ENCODE peak calls at places on chromosomes 7 and 10, in seven cellular contexts. One of them, this sample, is unnamed.

GRCh38 chr10:52030051-52030867 is 283.8 kb upstream of the DKK1 start:
- DNase-seq in colonic mucosa: no peak
- DNase-seq in gastrocnemius medialis: no peak
- DNase-seq in GM12865: no peak
- DNase-seq in Peyer's patch: no peak
- DNase-seq in activated B cell treated with CpG ODN at 0.5 μM for 24 hours: no peak
- DNase-seq in mesothelial cell of epicardium: no peak
- DNase-seq in this sample: no peak

GRCh38 chr7:69078997-69079769 is 519.1 kb upstream of the AUTS2 start:
- DNase-seq in colonic mucosa: peak; percentile 22
- DNase-seq in gastrocnemius medialis: peak; percentile 15
- DNase-seq in GM12865: no peak
- DNase-seq in Peyer's patch: no peak
- DNase-seq in activated B cell treated with CpG ODN at 0.5 μM for 24 hours: no peak
- DNase-seq in mesothelial cell of epicardium: no peak
- DNase-seq in this sample: no peak

GRCh38 chr7:99079104-99079503 is 64.8 kb downstream of the SMURF1 start:
- DNase-seq in colonic mucosa: peak; percentile 61
- DNase-seq in gastrocnemius medialis: peak; percentile 44
- DNase-seq in GM12865: no peak
- DNase-seq in Peyer's patch: no peak
- DNase-seq in activated B cell treated with CpG ODN at 0.5 μM for 24 hours: no peak
- DNase-seq in mesothelial cell of epicardium: no peak
- DNase-seq in this sample: no peak

GRCh38 chr10:99276848-99277486 is 41.3 kb upstream of the HPSE2 start:
- DNase-seq in colonic mucosa: no peak
- DNase-seq in gastrocnemius medialis: no peak
- DNase-seq in GM12865: peak; percentile 28
- DNase-seq in Peyer's patch: no peak
- DNase-seq in activated B cell treated with CpG ODN at 0.5 μM for 24 hours: no peak
- DNase-seq in mesothelial cell of epicardium: no peak
- DNase-seq in this sample: no peak

GRCh38 chr7:84712326-84712725 is 474.5 kb downstream of the SEMA3D start:
- DNase-seq in colonic mucosa: no peak
- DNase-seq in gastrocnemius medialis: no peak
- DNase-seq in GM12865: no peak
- DNase-seq in Peyer's patch: no peak
- DNase-seq in activated B cell treated with CpG ODN at 0.5 μM for 24 hours: no peak
- DNase-seq in mesothelial cell of epicardium: no peak
- DNase-seq in this sample: no peak

GRCh38 chr10:28036587-28036986 is 37.7 kb upstream of the ODAD2 start:
- DNase-seq in colonic mucosa: no peak
- DNase-seq in gastrocnemius medialis: no peak
- DNase-seq in GM12865: no peak
- DNase-seq in Peyer's patch: no peak
- DNase-seq in activated B cell treated with CpG ODN at 0.5 μM for 24 hours: no peak
- DNase-seq in mesothelial cell of epicardium: no peak
- DNase-seq in this sample: no peak

GRCh38 chr7:107234436-107234835 is 65.6 kb downstream of the HBP1 start:
- DNase-seq in colonic mucosa: no peak
- DNase-seq in gastrocnemius medialis: no peak
- DNase-seq in GM12865: no peak
- DNase-seq in Peyer's patch: no peak
- DNase-seq in activated B cell treated with CpG ODN at 0.5 μM for 24 hours: no peak
- DNase-seq in mesothelial cell of epicardium: no peak
- DNase-seq in this sample: no peak

GRCh38 chr7:47619806-47620205 is 37.9 kb upstream of the TNS3 start:
- DNase-seq in colonic mucosa: no peak
- DNase-seq in gastrocnemius medialis: no peak
- DNase-seq in GM12865: no peak
- DNase-seq in Peyer's patch: no peak
- DNase-seq in activated B cell treated with CpG ODN at 0.5 μM for 24 hours: no peak
- DNase-seq in mesothelial cell of epicardium: no peak
- DNase-seq in this sample: no peak

GRCh38 chr7:2651336-2651735 is 19.6 kb downstream of the TTYH3 start:
- DNase-seq in colonic mucosa: no peak
- DNase-seq in gastrocnemius medialis: no peak
- DNase-seq in GM12865: no peak
- DNase-seq in Peyer's patch: no peak
- DNase-seq in activated B cell treated with CpG ODN at 0.5 μM for 24 hours: no peak
- DNase-seq in mesothelial cell of epicardium: no peak
- DNase-seq in this sample: no peak

GRCh38 chr7:75038508-75038907 is 35.1 kb downstream of the RCC1L start:
- DNase-seq in colonic mucosa: no peak
- DNase-seq in gastrocnemius medialis: no peak
- DNase-seq in GM12865: no peak
- DNase-seq in Peyer's patch: no peak
- DNase-seq in activated B cell treated with CpG ODN at 0.5 μM for 24 hours: no peak
- DNase-seq in mesothelial cell of epicardium: no peak
- DNase-seq in this sample: no peak

GRCh38 chr7:158362912-158363905 is 224.4 kb downstream of the PTPRN2 start:
- DNase-seq in colonic mucosa: no peak
- DNase-seq in gastrocnemius medialis: no peak
- DNase-seq in GM12865: no peak
- DNase-seq in Peyer's patch: no peak
- DNase-seq in activated B cell treated with CpG ODN at 0.5 μM for 24 hours: no peak
- DNase-seq in mesothelial cell of epicardium: peak; percentile 53
- DNase-seq in this sample: peak; percentile 55

GRCh38 chr7:157662110-157662791 is 325.4 kb downstream of the DNAJB6 start:
- DNase-seq in colonic mucosa: no peak
- DNase-seq in gastrocnemius medialis: no peak
- DNase-seq in GM12865: no peak
- DNase-seq in Peyer's patch: peak; percentile 16
- DNase-seq in activated B cell treated with CpG ODN at 0.5 μM for 24 hours: no peak
- DNase-seq in mesothelial cell of epicardium: no peak
- DNase-seq in this sample: peak; percentile 48

GRCh38 chr7:43462836-43463235 is 120.1 kb upstream of the STK17A start:
- DNase-seq in colonic mucosa: no peak
- DNase-seq in gastrocnemius medialis: no peak
- DNase-seq in GM12865: no peak
- DNase-seq in Peyer's patch: no peak
- DNase-seq in activated B cell treated with CpG ODN at 0.5 μM for 24 hours: no peak
- DNase-seq in mesothelial cell of epicardium: no peak
- DNase-seq in this sample: no peak

GRCh38 chr10:21975378-21975990 is 28.0 kb downstream of the DNAJC1 start:
- DNase-seq in colonic mucosa: no peak
- DNase-seq in gastrocnemius medialis: no peak
- DNase-seq in GM12865: no peak
- DNase-seq in Peyer's patch: no peak
- DNase-seq in activated B cell treated with CpG ODN at 0.5 μM for 24 hours: no peak
- DNase-seq in mesothelial cell of epicardium: no peak
- DNase-seq in this sample: no peak

GRCh38 chr7:138579136-138579535 is 119.1 kb downstream of the TRIM24 start:
- DNase-seq in colonic mucosa: no peak
- DNase-seq in gastrocnemius medialis: no peak
- DNase-seq in GM12865: no peak
- DNase-seq in Peyer's patch: no peak
- DNase-seq in activated B cell treated with CpG ODN at 0.5 μM for 24 hours: no peak
- DNase-seq in mesothelial cell of epicardium: no peak
- DNase-seq in this sample: no peak

GRCh38 chr7:12685550-12685949 is 1.9 kb upstream of the ARL4A start:
- DNase-seq in colonic mucosa: peak; percentile 38
- DNase-seq in gastrocnemius medialis: no peak
- DNase-seq in GM12865: peak; percentile 35
- DNase-seq in Peyer's patch: no peak
- DNase-seq in activated B cell treated with CpG ODN at 0.5 μM for 24 hours: no peak
- DNase-seq in mesothelial cell of epicardium: no peak
- DNase-seq in this sample: no peak

GRCh38 chr7:29442146-29442545 is 121.5 kb upstream of the PRR15 start:
- DNase-seq in colonic mucosa: no peak
- DNase-seq in gastrocnemius medialis: no peak
- DNase-seq in GM12865: no peak
- DNase-seq in Peyer's patch: no peak
- DNase-seq in activated B cell treated with CpG ODN at 0.5 μM for 24 hours: no peak
- DNase-seq in mesothelial cell of epicardium: no peak
- DNase-seq in this sample: no peak

GRCh38 chr10:4677296-4678021 is 148.5 kb upstream of the AKR1E2 start:
- DNase-seq in colonic mucosa: no peak
- DNase-seq in gastrocnemius medialis: no peak
- DNase-seq in GM12865: no peak
- DNase-seq in Peyer's patch: no peak
- DNase-seq in activated B cell treated with CpG ODN at 0.5 μM for 24 hours: no peak
- DNase-seq in mesothelial cell of epicardium: no peak
- DNase-seq in this sample: no peak

GRCh38 chr7:27107391-27107900 is 5.0 kb upstream of the HOXA2 start:
- DNase-seq in colonic mucosa: peak; percentile 66
- DNase-seq in gastrocnemius medialis: no peak
- DNase-seq in GM12865: no peak
- DNase-seq in Peyer's patch: no peak
- DNase-seq in activated B cell treated with CpG ODN at 0.5 μM for 24 hours: no peak
- DNase-seq in mesothelial cell of epicardium: no peak
- DNase-seq in this sample: no peak

GRCh38 chr7:14083761-14084160 is 94.3 kb upstream of the ETV1 start:
- DNase-seq in colonic mucosa: no peak
- DNase-seq in gastrocnemius medialis: no peak
- DNase-seq in GM12865: no peak
- DNase-seq in Peyer's patch: no peak
- DNase-seq in activated B cell treated with CpG ODN at 0.5 μM for 24 hours: no peak
- DNase-seq in mesothelial cell of epicardium: no peak
- DNase-seq in this sample: no peak

GRCh38 chr10:71260622-71261325 is 48.4 kb downstream of the UNC5B start:
- DNase-seq in colonic mucosa: no peak
- DNase-seq in gastrocnemius medialis: no peak
- DNase-seq in GM12865: no peak
- DNase-seq in Peyer's patch: no peak
- DNase-seq in activated B cell treated with CpG ODN at 0.5 μM for 24 hours: no peak
- DNase-seq in mesothelial cell of epicardium: peak; percentile 68
- DNase-seq in this sample: peak; percentile 74

GRCh38 chr7:79702116-79702515 is 248.6 kb upstream of the MAGI2 start:
- DNase-seq in colonic mucosa: no peak
- DNase-seq in gastrocnemius medialis: no peak
- DNase-seq in GM12865: no peak
- DNase-seq in Peyer's patch: no peak
- DNase-seq in activated B cell treated with CpG ODN at 0.5 μM for 24 hours: no peak
- DNase-seq in mesothelial cell of epicardium: no peak
- DNase-seq in this sample: no peak

GRCh38 chr10:133258066-133258817 is 18.4 kb downstream of the ADAM8 start:
- DNase-seq in colonic mucosa: peak; percentile 73
- DNase-seq in gastrocnemius medialis: no peak
- DNase-seq in GM12865: peak; percentile 36
- DNase-seq in Peyer's patch: no peak
- DNase-seq in activated B cell treated with CpG ODN at 0.5 μM for 24 hours: no peak
- DNase-seq in mesothelial cell of epicardium: no peak
- DNase-seq in this sample: peak; percentile 87

GRCh38 chr7:149369497-149369896 is 91.4 kb downstream of the ZNF777 start:
- DNase-seq in colonic mucosa: no peak
- DNase-seq in gastrocnemius medialis: no peak
- DNase-seq in GM12865: no peak
- DNase-seq in Peyer's patch: no peak
- DNase-seq in activated B cell treated with CpG ODN at 0.5 μM for 24 hours: no peak
- DNase-seq in mesothelial cell of epicardium: no peak
- DNase-seq in this sample: no peak

GRCh38 chr7:121107923-121108498 is 119.5 kb downstream of the CPED1 start:
- DNase-seq in colonic mucosa: no peak
- DNase-seq in gastrocnemius medialis: no peak
- DNase-seq in GM12865: peak; percentile 54
- DNase-seq in Peyer's patch: no peak
- DNase-seq in activated B cell treated with CpG ODN at 0.5 μM for 24 hours: no peak
- DNase-seq in mesothelial cell of epicardium: no peak
- DNase-seq in this sample: no peak

GRCh38 chr10:102384053-102384452 is 11.5 kb upstream of the NFKB2 start:
- DNase-seq in colonic mucosa: no peak
- DNase-seq in gastrocnemius medialis: no peak
- DNase-seq in GM12865: no peak
- DNase-seq in Peyer's patch: no peak
- DNase-seq in activated B cell treated with CpG ODN at 0.5 μM for 24 hours: no peak
- DNase-seq in mesothelial cell of epicardium: no peak
- DNase-seq in this sample: no peak

GRCh38 chr7:41974835-41975234 is 262.2 kb downstream of the GLI3 start:
- DNase-seq in colonic mucosa: no peak
- DNase-seq in gastrocnemius medialis: no peak
- DNase-seq in GM12865: no peak
- DNase-seq in Peyer's patch: no peak
- DNase-seq in activated B cell treated with CpG ODN at 0.5 μM for 24 hours: no peak
- DNase-seq in mesothelial cell of epicardium: no peak
- DNase-seq in this sample: no peak
- TF ChIP-seq CTCF in colonic mucosa: no peak
- TF ChIP-seq CTCF in gastrocnemius medialis: no peak
- TF ChIP-seq CTCF in GM12865: no peak
- TF ChIP-seq CTCF in Peyer's patch: no peak
- TF ChIP-seq CTCF in activated B cell treated with CpG ODN at 0.5 μM for 24 hours: no peak
- TF ChIP-seq CTCF in mesothelial cell of epicardium: no peak
- TF ChIP-seq CTCF in this sample: no peak

GRCh38 chr7:41819645-41820044 is 116.8 kb upstream of the INHBA start:
- DNase-seq in colonic mucosa: no peak
- DNase-seq in gastrocnemius medialis: no peak
- DNase-seq in GM12865: no peak
- DNase-seq in Peyer's patch: no peak
- DNase-seq in activated B cell treated with CpG ODN at 0.5 μM for 24 hours: no peak
- DNase-seq in mesothelial cell of epicardium: no peak
- DNase-seq in this sample: no peak
- TF ChIP-seq CTCF in colonic mucosa: no peak
- TF ChIP-seq CTCF in gastrocnemius medialis: no peak
- TF ChIP-seq CTCF in GM12865: no peak
- TF ChIP-seq CTCF in Peyer's patch: no peak
- TF ChIP-seq CTCF in activated B cell treated with CpG ODN at 0.5 μM for 24 hours: no peak
- TF ChIP-seq CTCF in mesothelial cell of epicardium: no peak
- TF ChIP-seq CTCF in this sample: no peak

GRCh38 chr7:91875851-91876250 is 4.7 kb downstream of the MTERF1 start:
- DNase-seq in colonic mucosa: no peak
- DNase-seq in gastrocnemius medialis: no peak
- DNase-seq in GM12865: no peak
- DNase-seq in Peyer's patch: no peak
- DNase-seq in activated B cell treated with CpG ODN at 0.5 μM for 24 hours: no peak
- DNase-seq in mesothelial cell of epicardium: no peak
- DNase-seq in this sample: no peak

GRCh38 chr7:91880016-91880412 is 488 bp downstream of the MTERF1 start:
- DNase-seq in colonic mucosa: no peak
- DNase-seq in gastrocnemius medialis: no peak
- DNase-seq in GM12865: no peak
- DNase-seq in Peyer's patch: no peak
- DNase-seq in activated B cell treated with CpG ODN at 0.5 μM for 24 hours: no peak
- DNase-seq in mesothelial cell of epicardium: no peak
- DNase-seq in this sample: no peak

GRCh38 chr7:91872928-91873327 is 7.6 kb downstream of the MTERF1 start:
- DNase-seq in colonic mucosa: no peak
- DNase-seq in gastrocnemius medialis: no peak
- DNase-seq in GM12865: no peak
- DNase-seq in Peyer's patch: no peak
- DNase-seq in activated B cell treated with CpG ODN at 0.5 μM for 24 hours: no peak
- DNase-seq in mesothelial cell of epicardium: no peak
- DNase-seq in this sample: no peak

GRCh38 chr7:91880413-91881241 is at the start of gene MTERF1:
- DNase-seq in colonic mucosa: peak; percentile 94
- DNase-seq in gastrocnemius medialis: peak; percentile 63
- DNase-seq in GM12865: peak; percentile 96
- DNase-seq in Peyer's patch: peak; percentile 94
- DNase-seq in activated B cell treated with CpG ODN at 0.5 μM for 24 hours: peak; percentile 92
- DNase-seq in mesothelial cell of epicardium: peak; percentile 95
- DNase-seq in this sample: peak; percentile 96

GRCh38 chr7:91876391-91877133 is 3.9 kb downstream of the MTERF1 start:
- DNase-seq in colonic mucosa: no peak
- DNase-seq in gastrocnemius medialis: no peak
- DNase-seq in GM12865: no peak
- DNase-seq in Peyer's patch: no peak
- DNase-seq in activated B cell treated with CpG ODN at 0.5 μM for 24 hours: no peak
- DNase-seq in mesothelial cell of epicardium: no peak
- DNase-seq in this sample: no peak
- TF ChIP-seq CTCF in colonic mucosa: no peak
- TF ChIP-seq CTCF in gastrocnemius medialis: no peak
- TF ChIP-seq CTCF in GM12865: no peak
- TF ChIP-seq CTCF in Peyer's patch: no peak
- TF ChIP-seq CTCF in activated B cell treated with CpG ODN at 0.5 μM for 24 hours: no peak
- TF ChIP-seq CTCF in mesothelial cell of epicardium: no peak
- TF ChIP-seq CTCF in this sample: peak; percentile 32

GRCh38 chr7:91953618-91954017 is 13.0 kb downstream of the AKAP9 start:
- DNase-seq in colonic mucosa: no peak
- DNase-seq in gastrocnemius medialis: no peak
- DNase-seq in GM12865: peak; percentile 38
- DNase-seq in Peyer's patch: no peak
- DNase-seq in activated B cell treated with CpG ODN at 0.5 μM for 24 hours: no peak
- DNase-seq in mesothelial cell of epicardium: no peak
- DNase-seq in this sample: no peak
- TF ChIP-seq CTCF in colonic mucosa: no peak
- TF ChIP-seq CTCF in gastrocnemius medialis: no peak
- TF ChIP-seq CTCF in GM12865: peak; percentile 9
- TF ChIP-seq CTCF in Peyer's patch: no peak
- TF ChIP-seq CTCF in activated B cell treated with CpG ODN at 0.5 μM for 24 hours: no peak
- TF ChIP-seq CTCF in mesothelial cell of epicardium: no peak
- TF ChIP-seq CTCF in this sample: peak; percentile 14

This sample was measured in upper lobe of right lung.